ENCODE peak calls at places on chromosomes 7 and 10, in eight cellular contexts. U is SHP77 treated with DMSO at 0.1 percent for 48 hours, J is midbrain, B is spleen, K is choroid plexus epithelial cell, T is sigmoid colon, W is NAMALWA, Z is T-helper 2 cell. O is an unnamed sample.

GRCh38 chr10:88990528-88991160 is at the start of gene FAS:
- DNase-seq in Z (peak; percentile 77), J (peak; percentile 51), B (peak; percentile 94), T (peak; percentile 91), K (peak; percentile 55), W (peak; percentile 66), U (no peak), O (peak; percentile 33)

GRCh38 chr7:70698219-70698832 is 433.6 kb upstream of the GALNT17 start:
- DNase-seq in T (no peak), Z (no peak), B (no peak), J (peak; percentile 77), K (peak; percentile 84), W (peak; percentile 81), U (no peak), O (peak; percentile 79)

GRCh38 chr10:53598914-53599313 is 826.3 kb upstream of the MBL2 start:
- DNase-seq in T (no peak), J (no peak), Z (no peak), W (no peak), B (no peak), K (no peak), U (no peak), O (no peak)

GRCh38 chr7:786472-787255 is 45.6 kb upstream of the SUN1 start:
- DNase-seq in J (peak; percentile 47), K (peak; percentile 71), B (peak; percentile 84), Z (peak; percentile 58), U (peak; percentile 6), W (peak; percentile 59), T (peak; percentile 90), O (peak; percentile 28)

GRCh38 chr7:107047902-107048782 is 3.6 kb downstream of the PRKAR2B start:
- DNase-seq in Z (no peak), J (no peak), W (peak; percentile 34), T (no peak), U (no peak), K (peak; percentile 51), B (no peak), O (no peak)

GRCh38 chr7:108246227-108246837 is 116.2 kb upstream of the LAMB4 start:
- DNase-seq in Z (no peak), T (no peak), U (peak; percentile 48), J (no peak), B (no peak), W (no peak), K (peak; percentile 83), O (no peak)

GRCh38 chr7:38057829-38058228 is 120.2 kb upstream of the STARD3NL start:
- DNase-seq in T (no peak), U (no peak), W (no peak), Z (no peak), J (no peak), B (no peak), K (peak; percentile 2), O (no peak)

GRCh38 chr10:72694476-72695369 is 2.8 kb downstream of the MCU start:
- DNase-seq in W (peak; percentile 30), J (peak; percentile 13), T (no peak), B (no peak), Z (no peak), U (no peak), K (peak; percentile 74), O (peak; percentile 91)